ENCODE peak calls at places on chromosomes 3 and 15, in four cellular contexts. D is GM23338, W is GM23248, P is MM.1S. X is an unnamed sample.
A peak's percentile ranks its signal among the peaks of the same experiment; 100 is the strongest.

GRCh38 chr3:134527037-134527436 is 41.2 kb downstream of the CEP63 start:
- DNase-seq in W (peak; percentile 15), D (peak; percentile 73), P (no peak), X (no peak)

GRCh38 chr15:90184119-90184785 is 16.9 kb upstream of the SEMA4B start:
- DNase-seq in W (peak; percentile 74), D (peak; percentile 52), P (peak; percentile 95), X (peak; percentile 81)

GRCh38 chr3:19934098-19934566 is at the start of gene EFHB:
- DNase-seq in W (peak; percentile 19), P (no peak), D (peak; percentile 96), X (peak; percentile 25)

GRCh38 chr15:74328331-74329056 is 39.0 kb downstream of the CYP11A1 start:
- DNase-seq in W (no peak), P (no peak), D (no peak), X (no peak)

GRCh38 chr15:76336254-76337046 is at the start of gene ISL2:
- DNase-seq in W (peak; percentile 90), D (peak; percentile 97), P (peak; percentile 79), X (peak; percentile 92)

GRCh38 chr3:50272911-50273688 is 4.2 kb downstream of the SEMA3B start:
- DNase-seq in P (peak; percentile 85), W (peak; percentile 81), D (peak; percentile 90), X (peak; percentile 92)

GRCh38 chr3:27219127-27219860 is 149.9 kb downstream of the NEK10 start:
- DNase-seq in D (no peak), P (no peak), W (peak; percentile 46), X (peak; percentile 32)

GRCh38 chr15:68433551-68433950 is 1.6 kb upstream of the ITGA11 start:
- DNase-seq in W (no peak), P (no peak), D (no peak), X (no peak)

GRCh38 chr15:88630141-88630721 is 8.6 kb upstream of the ISG20 start:
- DNase-seq in W (peak; percentile 43), D (no peak), P (no peak), X (peak; percentile 57)

GRCh38 chr3:134251731-134252391 is 1.2 kb upstream of the RYK start:
- DNase-seq in W (no peak), D (peak; percentile 43), P (no peak), X (no peak)

GRCh38 chr15:22956980-22957264 is 23.2 kb downstream of the CYFIP1 start:
- DNase-seq in D (no peak), P (no peak), W (no peak), X (no peak)

GRCh38 chr3:194423317-194423716 is 24.3 kb upstream of the GP5 start:
- DNase-seq in P (no peak), D (no peak), W (no peak), X (no peak)

GRCh38 chr3:171835116-171835515 is 8.0 kb upstream of the TMEM212 start:
- DNase-seq in D (no peak), W (no peak), P (no peak), X (no peak)

GRCh38 chr3:10936686-10937085 is 55.9 kb upstream of the SLC6A1 start:
- DNase-seq in D (no peak), W (no peak), P (no peak), X (no peak)

GRCh38 chr15:84858231-84858630 is 26.2 kb upstream of the SLC28A1 start:
- DNase-seq in P (no peak), W (no peak), D (no peak), X (no peak)

GRCh38 chr3:134376385-134376765 is 2.1 kb upstream of the AMOTL2 start:
- DNase-seq in D (no peak), P (no peak), W (no peak), X (no peak)

DNA sequence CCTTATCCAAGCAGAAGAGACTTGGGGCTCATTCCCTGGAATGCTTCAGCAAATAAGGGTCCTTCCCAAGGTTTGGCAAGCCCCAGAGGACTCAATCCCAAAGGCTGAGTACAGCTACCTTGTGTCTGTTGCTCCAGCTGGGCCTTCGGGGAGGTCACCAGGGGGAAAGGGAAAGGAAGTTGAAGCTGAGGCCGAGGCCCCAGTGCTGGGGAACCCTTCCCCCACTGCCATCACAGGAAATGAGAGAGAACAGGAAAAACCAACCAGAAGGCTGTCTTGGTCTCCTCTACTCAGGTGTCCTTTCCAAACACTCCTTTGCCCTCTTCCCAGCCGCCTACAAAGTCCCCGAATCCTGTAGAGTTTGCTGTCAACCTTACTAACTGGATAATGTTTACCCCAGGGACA is 5.7 kb downstream of the CSRNP1 start:
- DNase-seq in W (peak; percentile 49), P (peak; percentile 58), D (peak; percentile 61), X (peak; percentile 45)
- H3F3A ChIP-seq in W (peaks cover 68% of the 10 kb centered on the region), P (peaks cover 33% of the 10 kb centered on the region), D (peaks cover 11% of the 10 kb centered on the region), X (no peaks in the 10 kb centered on the region)

GRCh38 chr3:149373235-149374125 is 4.0 kb downstream of the TM4SF1 start:
- DNase-seq in D (no peak), P (no peak), W (peak; percentile 92), X (peak; percentile 90)

GRCh38 chr3:149369991-149370866 is 7.2 kb downstream of the TM4SF1 start:
- DNase-seq in P (no peak), D (peak; percentile 60), W (no peak), X (peak; percentile 48)

GRCh38 chr3:149368850-149369497 is 8.5 kb downstream of the TM4SF1 start:
- DNase-seq in D (no peak), W (no peak), P (no peak), X (peak; percentile 72)

GRCh38 chr3:149371723-149372114 is 5.7 kb downstream of the TM4SF1 start:
- DNase-seq in W (no peak), D (no peak), P (no peak), X (no peak)

GRCh38 chr3:149371001-149371722 is 6.3 kb downstream of the TM4SF1 start:
- DNase-seq in P (no peak), D (peak; percentile 33), W (peak; percentile 76), X (peak; percentile 80)
- H3F3A ChIP-seq in P (no peaks in the 10 kb centered on the region), D (no peaks in the 10 kb centered on the region), W (peaks cover 89% of the 10 kb centered on the region), X (peaks cover 60% of the 10 kb centered on the region)

GRCh38 chr15:92751528-92751927 is 96.0 kb upstream of the FAM174B start:
- DNase-seq in P (no peak), W (no peak), D (no peak), X (peak; percentile 68)

GRCh38 chr15:92749172-92749571 is 93.6 kb upstream of the FAM174B start:
- DNase-seq in D (no peak), W (no peak), P (no peak), X (no peak)

GRCh38 chr15:92745845-92746271 is 90.3 kb upstream of the FAM174B start:
- DNase-seq in W (no peak), D (no peak), P (no peak), X (no peak)

GRCh38 chr15:92747047-92747446 is 91.5 kb upstream of the FAM174B start:
- DNase-seq in D (peak; percentile 54), P (no peak), W (no peak), X (no peak)
- H3F3A ChIP-seq in D (peaks cover 3% of the 10 kb centered on the region), P (no peaks in the 10 kb centered on the region), W (no peaks in the 10 kb centered on the region), X (no peaks in the 10 kb centered on the region)

GRCh38 chr3:31932990-31933389 is 48.1 kb downstream of the OSBPL10 start:
- DNase-seq in D (no peak), P (no peak), W (no peak), X (no peak)

GRCh38 chr3:31937225-31937624 is 43.8 kb downstream of the OSBPL10 start:
- DNase-seq in D (no peak), W (no peak), P (no peak), X (peak; percentile 83)

GRCh38 chr3:31936661-31937060 is 44.4 kb downstream of the OSBPL10 start:
- DNase-seq in P (no peak), D (no peak), W (no peak), X (no peak)

GRCh38 chr3:31934866-31935265 is 46.2 kb downstream of the OSBPL10 start:
- DNase-seq in P (no peak), W (no peak), D (peak; percentile 58), X (peak; percentile 72)

DNA sequence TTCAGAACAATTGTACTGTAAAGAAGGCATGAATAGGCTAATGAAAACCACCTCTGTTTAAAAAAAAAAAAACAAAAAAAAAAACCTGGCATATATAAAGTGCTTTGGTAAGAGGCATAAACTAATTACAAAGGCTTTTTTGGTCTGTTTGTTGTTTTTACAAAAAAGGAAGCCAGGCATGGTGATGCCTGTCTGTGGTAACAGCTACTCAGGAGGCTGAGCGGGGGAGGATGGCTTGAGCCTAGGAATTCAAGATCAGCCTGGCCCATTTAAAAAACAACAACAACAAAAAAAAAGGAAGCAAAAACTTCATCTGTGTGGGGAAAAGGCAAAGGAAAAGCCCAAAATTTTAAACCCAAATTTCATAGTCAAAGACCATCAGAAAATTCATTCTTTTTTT is 47.0 kb downstream of the OSBPL10 start:
- DNase-seq in W (no peak), P (no peak), D (peak; percentile 72), X (no peak)
- H3F3A ChIP-seq in W (no peaks in the 10 kb centered on the region), P (no peaks in the 10 kb centered on the region), D (peaks cover 3% of the 10 kb centered on the region), X (no peaks in the 10 kb centered on the region)

GRCh38 chr3:187742351-187743171 is 2.7 kb downstream of the BCL6 start:
- DNase-seq in D (no peak), P (no peak), W (peak; percentile 53), X (peak; percentile 70)
- H3F3A ChIP-seq in D (no peaks in the 10 kb centered on the region), P (peaks cover 24% of the 10 kb centered on the region), W (peaks cover 41% of the 10 kb centered on the region), X (no peaks in the 10 kb centered on the region)

GRCh38 chr3:177306252-177306651 is 109.0 kb upstream of the TBL1XR1 start:
- DNase-seq in W (peak; percentile 33), P (no peak), D (no peak), X (peak; percentile 89)
- H3F3A ChIP-seq in W (no peaks in the 10 kb centered on the region), P (no peaks in the 10 kb centered on the region), D (no peaks in the 10 kb centered on the region), X (no peaks in the 10 kb centered on the region)